ENCODE peak calls at places on chromosomes 16 and 17, in four cellular contexts. X is B cell; U is CD4-positive, alpha-beta T cell; J is NB4. H is an unnamed sample.

GRCh38 chr17:63476857-63477470 is at the start of gene ACE:
- DNase-seq in X (peak), U (peak), J (peak), H (peak)

GRCh38 chr17:77128895-77129567 is 11.7 kb upstream of the SEC14L1 start:
- DNase-seq in X (no peak), U (no peak), J (no peak), H (no peak)

GRCh38 chr17:38591759-38592241 is 14.0 kb downstream of the SRCIN1 start:
- DNase-seq in X (no peak), U (no peak), J (peak), H (no peak)

GRCh38 chr17:7590743-7591142 is 849 bp upstream of the SOX15 start:
- DNase-seq in X (no peak), U (no peak), J (no peak), H (no peak)

GRCh38 chr17:74549343-74549742 is 3.4 kb upstream of the CD300C start:
- DNase-seq in X (no peak), U (no peak), J (no peak), H (no peak)

GRCh38 chr16:57192720-57193486 is 6.8 kb downstream of the RSPRY1 start:
- DNase-seq in X (no peak), U (no peak), J (no peak), H (no peak)

GRCh38 chr17:82175166-82175565 is 37.5 kb downstream of the CCDC57 start:
- DNase-seq in X (no peak), U (no peak), J (no peak), H (no peak)

GRCh38 chr16:57361384-57361783 is 2.8 kb downstream of the CCL22 start:
- DNase-seq in X (no peak), U (no peak), J (no peak), H (no peak)

GRCh38 chr17:14304876-14305636 is 4.2 kb downstream of the HS3ST3B1 start:
- DNase-seq in X (no peak), U (no peak), J (no peak), H (no peak)

GRCh38 chr17:29294580-29294900 is 592 bp upstream of the NUFIP2 start:
- DNase-seq in X (no peak), U (no peak), J (no peak), H (no peak)

GRCh38 chr17:78242024-78242742 is 10.8 kb downstream of the TMEM235 start:
- DNase-seq in X (peak), U (no peak), J (peak), H (peak)

GRCh38 chr17:81731271-81731670 is 19.2 kb downstream of the SLC25A10 start:
- DNase-seq in X (no peak), U (no peak), J (peak), H (no peak)

GRCh38 chr16:66255647-66256046 is 110.8 kb upstream of the CDH5 start:
- DNase-seq in X (no peak), U (no peak), J (no peak), H (no peak)

GRCh38 chr17:77110006-77110374 is 30.8 kb upstream of the SEC14L1 start:
- DNase-seq in X (peak), U (no peak), J (peak), H (no peak)

GRCh38 chr17:30921544-30922196 is at the start of gene ADAP2:
- DNase-seq in X (peak), U (no peak), J (peak), H (peak)

GRCh38 chr16:68396481-68396880 is 51.8 kb downstream of the SMPD3 start:
- DNase-seq in X (peak), U (peak), J (peak), H (peak)

GRCh38 chr17:37650419-37651003 is 7.3 kb upstream of the DDX52 start:
- DNase-seq in X (no peak), U (no peak), J (peak), H (peak)

GRCh38 chr17:15490634-15491261 is 23.3 kb upstream of the CDRT4 start:
- DNase-seq in X (no peak), U (no peak), J (peak), H (no peak)

GRCh38 chr17:1029196-1029911 is 32.4 kb downstream of the TIMM22 start:
- DNase-seq in X (no peak), U (no peak), J (no peak), H (no peak)

GRCh38 chr16:12612598-12613101 is 191.0 kb downstream of the CPPED1 start:
- DNase-seq in X (no peak), U (no peak), J (no peak), H (peak)

GRCh38 chr17:28392491-28392890 is 13.5 kb downstream of the SLC46A1 start:
- DNase-seq in X (no peak), U (no peak), J (no peak), H (no peak)

GRCh38 chr16:56964243-56965148 is 2.7 kb downstream of the CETP start:
- DNase-seq in X (peak), U (peak), J (peak), H (peak)

GRCh38 chr16:48057085-48057484 is 98.7 kb downstream of the ABCC12 start:
- DNase-seq in X (no peak), U (no peak), J (peak), H (no peak)

GRCh38 chr17:36131436-36131835 is 27.8 kb downstream of the CCL4 start:
- DNase-seq in X (no peak), U (no peak), J (peak), H (no peak)

GRCh38 chr17:80264048-80264792 is 3.6 kb downstream of the RNF213 start:
- DNase-seq in X (peak), U (peak), J (peak), H (peak)

GRCh38 chr17:83083368-83084201 is 4.2 kb downstream of the METRNL start:
- DNase-seq in X (no peak), U (peak), J (peak), H (peak)

GRCh38 chr17:44829558-44830358 is at the start of gene GJC1:
- DNase-seq in X (peak), U (no peak), J (peak), H (no peak)

GRCh38 chr16:31138621-31139578 is 3.4 kb upstream of the PRSS8 start:
- DNase-seq in X (no peak), U (no peak), J (no peak), H (peak)

GRCh38 chr16:30941600-30942420 is 7.1 kb upstream of the ORAI3 start:
- DNase-seq in X (peak), U (peak), J (peak), H (peak)

GRCh38 chr16:87461466-87461975 is 31.3 kb downstream of the ZCCHC14 start:
- DNase-seq in X (peak), U (no peak), J (no peak), H (peak)
- TF ChIP-seq CTCF in X (peak), U (no peak), J (no peak), H (no peak)

GRCh38 chr16:67305216-67306071 is 21.1 kb downstream of the KCTD19 start:
- DNase-seq in X (no peak), U (no peak), J (no peak), H (no peak)
- TF ChIP-seq CTCF in X (no peak), U (no peak), J (no peak), H (no peak)

GRCh38 chr17:43787728-43788127 is 7.5 kb downstream of the CFAP97D1 start:
- DNase-seq in X (no peak), U (no peak), J (no peak), H (no peak)

GRCh38 chr17:43789482-43789881 is 9.2 kb downstream of the CFAP97D1 start:
- DNase-seq in X (no peak), U (no peak), J (no peak), H (no peak)

GRCh38 chr17:43784628-43785101 is 4.4 kb downstream of the CFAP97D1 start:
- DNase-seq in X (no peak), U (no peak), J (no peak), H (no peak)

GRCh38 chr17:43791589-43791988 is 11.4 kb downstream of the CFAP97D1 start:
- DNase-seq in X (no peak), U (no peak), J (peak), H (no peak)

GRCh38 chr17:43790311-43790940 is 10.2 kb downstream of the CFAP97D1 start:
- DNase-seq in X (no peak), U (no peak), J (no peak), H (no peak)
- TF ChIP-seq CTCF in X (no peak), U (no peak), J (no peak), H (no peak)

GRCh38 chr16:78659216-78659615 is 559.8 kb downstream of the WWOX start:
- DNase-seq in X (no peak), U (no peak), J (no peak), H (no peak)

GRCh38 chr16:78656887-78657286 is 557.4 kb downstream of the WWOX start:
- DNase-seq in X (no peak), U (no peak), J (no peak), H (no peak)

GRCh38 chr16:78654929-78655328 is 555.5 kb downstream of the WWOX start:
- DNase-seq in X (no peak), U (no peak), J (no peak), H (no peak)

GRCh38 chr16:78659668-78660217 is 560.3 kb downstream of the WWOX start:
- DNase-seq in X (no peak), U (no peak), J (no peak), H (no peak)

DNA sequence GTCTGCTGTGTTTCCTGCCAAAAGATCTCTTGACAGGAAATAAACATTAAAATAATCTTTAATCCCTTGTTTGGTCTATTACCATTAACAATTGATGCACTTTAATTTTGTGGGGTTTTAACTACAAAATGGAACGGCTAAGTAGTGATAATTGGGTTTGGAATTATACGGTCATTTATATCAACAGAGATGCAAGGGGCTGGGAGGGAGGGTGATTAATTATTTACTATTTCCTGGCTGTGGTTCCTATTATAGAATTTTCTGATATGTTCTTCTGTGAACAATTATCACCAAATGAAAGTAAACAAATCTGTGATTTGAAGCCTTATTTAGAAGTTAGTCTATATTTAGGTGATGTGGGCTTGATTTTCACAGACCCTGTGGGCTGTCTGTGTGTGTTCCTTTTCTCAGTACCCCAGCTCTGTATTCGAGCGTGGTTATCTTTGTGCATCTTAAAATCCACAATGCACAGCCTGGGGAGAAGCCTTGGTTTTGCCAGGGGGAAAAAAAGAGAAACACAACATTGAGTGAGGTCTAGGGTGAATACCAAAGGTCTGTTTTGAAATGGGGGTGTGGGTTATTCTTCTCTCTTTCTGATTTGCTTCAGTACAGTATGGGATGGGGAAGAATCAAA is 556.1 kb downstream of the WWOX start:
- DNase-seq in X (no peak), U (no peak), J (no peak), H (no peak)
- TF ChIP-seq CTCF in X (no peak), U (no peak), J (no peak), H (no peak)

GRCh38 chr16:4380131-4381063 is 8.7 kb downstream of the VASN start:
- DNase-seq in X (no peak), U (no peak), J (no peak), H (no peak)

GRCh38 chr16:4379001-4379688 is 7.5 kb downstream of the VASN start:
- DNase-seq in X (no peak), U (no peak), J (no peak), H (no peak)

GRCh38 chr16:4381935-4382794 is 10.5 kb downstream of the VASN start:
- DNase-seq in X (no peak), U (no peak), J (no peak), H (no peak)

GRCh38 chr16:4382795-4383357 is 11.2 kb downstream of the VASN start:
- DNase-seq in X (no peak), U (no peak), J (no peak), H (no peak)

DNA sequence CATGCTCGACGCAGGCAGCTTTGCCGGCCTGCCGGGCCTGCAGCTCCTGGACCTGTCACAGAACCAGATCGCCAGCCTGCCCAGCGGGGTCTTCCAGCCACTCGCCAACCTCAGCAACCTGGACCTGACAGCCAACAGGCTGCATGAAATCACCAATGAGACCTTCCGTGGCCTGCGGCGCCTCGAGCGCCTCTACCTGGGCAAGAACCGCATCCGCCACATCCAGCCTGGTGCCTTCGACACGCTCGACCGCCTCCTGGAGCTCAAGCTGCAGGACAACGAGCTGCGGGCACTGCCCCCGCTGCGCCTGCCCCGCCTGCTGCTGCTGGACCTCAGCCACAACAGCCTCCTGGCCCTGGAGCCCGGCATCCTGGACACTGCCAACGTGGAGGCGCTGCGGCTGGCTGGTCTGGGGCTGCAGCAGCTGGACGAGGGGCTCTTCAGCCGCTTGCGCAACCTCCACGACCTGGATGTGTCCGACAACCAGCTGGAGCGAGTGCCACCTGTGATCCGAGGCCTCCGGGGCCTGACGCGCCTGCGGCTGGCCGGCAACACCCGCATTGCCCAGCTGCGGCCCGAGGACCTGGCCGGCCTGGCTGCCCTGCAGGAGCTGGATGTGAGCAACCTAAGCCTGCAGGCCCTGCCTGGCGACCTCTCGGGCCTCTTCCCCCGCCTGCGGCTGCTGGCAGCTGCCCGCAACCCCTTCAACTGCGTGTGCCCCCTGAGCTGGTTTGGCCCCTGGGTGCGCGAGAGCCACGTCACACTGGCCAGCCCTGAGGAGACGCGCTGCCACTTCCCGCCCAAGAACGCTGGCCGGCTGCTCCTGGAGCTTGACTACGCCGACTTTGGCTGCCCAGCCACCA is 9.7 kb downstream of the VASN start:
- DNase-seq in X (no peak), U (no peak), J (no peak), H (no peak)
- TF ChIP-seq CTCF in X (no peak), U (no peak), J (no peak), H (no peak)

DNA sequence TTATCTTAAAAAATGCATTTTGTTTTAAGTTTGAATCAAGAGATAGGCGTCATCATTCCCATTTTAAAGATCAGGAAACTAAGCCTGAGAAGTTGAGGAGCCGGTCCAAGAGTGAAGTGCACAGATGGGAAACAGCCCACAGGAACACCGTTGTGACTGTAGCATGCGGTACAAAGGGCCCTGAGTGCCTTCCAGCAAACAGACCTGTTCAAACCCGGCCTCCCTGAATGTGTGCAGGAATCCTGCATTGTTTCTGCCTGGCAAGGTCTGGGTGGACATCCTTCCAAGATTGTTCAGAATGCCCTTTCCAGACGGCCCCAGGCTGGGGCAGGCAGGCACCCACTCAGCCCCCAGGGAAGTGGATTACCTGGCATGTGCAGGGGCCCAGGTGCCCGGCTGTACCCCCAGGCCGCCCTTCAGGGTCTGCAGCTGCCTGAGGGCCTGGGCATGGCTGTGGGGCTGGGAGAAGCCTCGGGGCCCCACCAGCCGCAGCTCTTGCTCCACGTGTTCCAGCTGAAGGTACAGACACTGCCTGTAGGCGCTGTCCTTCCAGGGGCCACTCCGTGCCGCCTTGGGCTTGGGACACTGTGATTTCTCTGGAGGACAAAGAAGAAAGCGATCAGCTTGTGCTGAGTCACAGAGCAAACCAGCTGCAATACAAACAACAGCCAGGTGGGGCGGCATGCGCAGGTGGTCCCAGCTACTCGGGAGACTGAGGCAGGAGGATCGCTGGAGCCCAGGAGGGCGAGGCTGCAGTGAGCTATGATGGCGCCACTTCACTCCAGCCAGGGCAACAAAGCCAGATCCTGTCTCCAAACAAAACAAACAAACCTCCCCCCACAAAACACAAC is 45.0 kb upstream of the GCSH start:
- DNase-seq in X (no peak), U (no peak), J (peak), H (no peak)
- TF ChIP-seq CTCF in X (no peak), U (no peak), J (peak), H (no peak)

H was measured in Peyer's patch.